ENCODE peak calls at places on chromosomes 1 and 21, in six cellular contexts. P, Y, B, K, E and Q are unnamed samples. For H3K4me1 and H3K27me3, the result is how much of the 10 kb centered on the place peaks cover.

GRCh38 chr21:31988492-31989285 is 115.9 kb downstream of the HUNK start:
- DNase-seq in B (no peak), K (no peak), P (no peak), Y (no peak), E (no peak), Q (no peak)

GRCh38 chr1:34066921-34067603 is 98.0 kb downstream of the CSMD2 start:
- DNase-seq in B (no peak), P (no peak), Y (no peak), K (no peak), E (no peak), Q (no peak)

GRCh38 chr1:152398812-152399698 is 15.0 kb downstream of the CRNN start:
- DNase-seq in B (no peak), P (peak), K (no peak), E (no peak), Y (no peak), Q (no peak)

GRCh38 chr1:61241411-61241838 is 159.1 kb downstream of the NFIA start:
- DNase-seq in P (no peak), E (no peak), Y (peak), K (no peak), B (no peak), Q (no peak)

GRCh38 chr1:78370356-78370755 is 120.4 kb upstream of the PTGFR start:
- DNase-seq in Y (no peak), P (peak), B (no peak), E (no peak), K (no peak), Q (no peak)

GRCh38 chr1:200488375-200489165 is 78.7 kb upstream of the ZNF281 start:
- DNase-seq in P (peak), B (no peak), K (no peak), E (peak), Y (no peak), Q (peak)

GRCh38 chr1:205505076-205505729 is 734 bp downstream of the CDK18 start:
- DNase-seq in Y (peak), B (no peak), K (no peak), P (no peak), E (no peak), Q (no peak)

GRCh38 chr21:42319851-42320602 is 4.8 kb upstream of the TFF3 start:
- DNase-seq in K (no peak), Y (no peak), P (no peak), B (peak), E (no peak), Q (no peak)

GRCh38 chr1:217135987-217136894 is 413.0 kb upstream of the ESRRG start:
- DNase-seq in P (no peak), Y (no peak), B (peak), K (no peak), E (peak), Q (no peak)

GRCh38 chr1:21341517-21342078 is 51.3 kb upstream of the ECE1 start:
- DNase-seq in B (no peak), Y (no peak), E (no peak), K (no peak), P (no peak), Q (no peak)

GRCh38 chr1:3423245-3423829 is 31.1 kb upstream of the ARHGEF16 start:
- DNase-seq in Y (peak), B (no peak), P (no peak), E (no peak), K (peak), Q (no peak)

GRCh38 chr1:232463226-232463625 is 166.7 kb downstream of the SIPA1L2 start:
- DNase-seq in K (no peak), P (no peak), B (no peak), Y (no peak), E (no peak), Q (no peak)
- H3K4me1 ChIP-seq in K (under half), P (under half), B (under half), Y (under half), E (under half), Q (under half)

DNA sequence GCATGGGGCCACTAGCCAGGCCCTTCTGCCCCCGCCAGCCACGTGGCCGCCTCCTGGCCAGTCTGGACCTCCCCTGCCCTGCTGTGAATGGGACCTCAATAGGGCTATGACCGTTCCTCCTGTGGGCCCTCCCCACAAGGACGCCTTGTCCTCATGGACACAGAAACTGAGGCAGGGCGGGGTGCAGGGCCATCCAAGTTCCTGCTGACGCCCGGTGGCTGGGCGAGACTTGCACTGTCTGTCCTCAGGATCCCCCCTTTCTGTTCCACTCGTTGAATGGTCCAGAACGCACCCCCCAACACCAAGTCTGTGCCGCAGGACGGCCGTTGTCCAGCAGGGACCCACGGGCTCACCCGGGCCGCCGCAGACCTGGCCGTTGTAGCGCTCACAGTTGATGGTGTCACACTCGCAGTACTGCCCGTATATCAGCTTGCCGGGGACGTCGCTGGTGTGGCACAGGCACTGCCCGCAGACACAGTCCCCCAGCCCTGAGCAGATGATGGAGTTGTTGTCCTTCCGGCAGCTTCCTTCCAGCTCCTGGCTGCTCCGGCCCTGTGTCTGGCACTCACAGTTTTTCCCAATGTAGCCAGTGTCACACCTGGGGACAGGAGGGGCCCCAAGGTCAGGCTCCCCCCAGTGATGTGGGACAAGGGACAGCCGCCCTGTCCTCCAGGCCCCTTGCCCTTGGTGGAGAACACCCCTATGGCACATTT is 16.3 kb upstream of the PTTG1IP start:
- DNase-seq in P (no peak), Y (peak), E (no peak), B (peak), K (no peak), Q (peak)
- H3K27me3 ChIP-seq in P (under half), Y (under half), E (under half), B (under half), K (under half), Q (under half)

GRCh38 chr1:8988618-8988967 is 37.6 kb downstream of the SLC2A7 start:
- DNase-seq in P (no peak), K (no peak), B (no peak), E (no peak), Y (no peak), Q (no peak)

GRCh38 chr1:8985915-8986813 is 40.1 kb downstream of the SLC2A7 start:
- DNase-seq in B (peak), K (peak), Y (peak), E (no peak), P (peak), Q (no peak)

GRCh38 chr1:8987881-8988617 is 38.2 kb downstream of the SLC2A7 start:
- DNase-seq in E (peak), P (no peak), Y (peak), B (peak), K (peak), Q (peak)

GRCh38 chr1:8984990-8985389 is 39.3 kb downstream of the CA6 start:
- DNase-seq in E (no peak), B (no peak), P (no peak), K (no peak), Y (no peak), Q (no peak)

DNA sequence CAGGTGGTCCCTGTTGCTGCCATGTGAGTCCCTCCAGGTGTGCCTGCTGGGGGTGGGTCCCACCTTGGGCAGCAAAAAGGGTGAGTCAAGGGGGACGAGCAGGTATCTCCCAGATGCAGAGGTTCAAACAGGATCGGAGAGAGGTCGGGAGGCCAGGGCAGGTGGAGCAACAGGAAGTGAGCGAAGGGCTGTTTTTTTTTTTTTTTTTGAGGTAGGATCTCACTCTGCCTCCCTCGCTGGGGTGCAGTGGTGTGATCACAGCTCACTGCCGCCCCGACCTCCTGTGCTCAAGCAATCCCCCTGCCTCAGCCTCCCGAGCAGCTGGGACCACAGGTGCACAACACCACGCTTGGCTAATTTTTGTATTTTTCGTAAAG is 39.4 kb downstream of the SLC2A7 start:
- DNase-seq in K (no peak), E (no peak), Y (no peak), B (no peak), P (no peak), Q (no peak)
- H3K4me3 ChIP-seq in K (no peak), E (no peak), Y (no peak), B (no peak), P (no peak), Q (no peak)

GRCh38 chr21:15208787-15209186 is 144.0 kb upstream of the NRIP1 start:
- DNase-seq in P (peak), K (no peak), Y (no peak), B (no peak), E (no peak), Q (no peak)
- H3K4me1 ChIP-seq in P (under half), K (under half), Y (under half), B (under half), E (under half), Q (under half)